ENCODE peak calls at places on chromosomes 3 and 15, in five cellular contexts. Z, C, F, D and J are unnamed samples.

GRCh38 chr3:158771577-158771976 is 30.3 kb upstream of the MFSD1 start:
- DNase-seq in Z (no peak), C (no peak), F (no peak), D (no peak), J (no peak)

GRCh38 chr3:140007946-140008692 is 73.1 kb downstream of the CLSTN2 start:
- DNase-seq in Z (no peak), C (no peak), F (no peak), D (no peak), J (no peak)

GRCh38 chr3:98185180-98185579 is 18.7 kb downstream of the OR5H15 start:
- DNase-seq in Z (no peak), C (no peak), F (no peak), D (peak; percentile 7), J (no peak)

GRCh38 chr3:120791958-120792357 is 49.4 kb downstream of the GTF2E1 start:
- DNase-seq in Z (no peak), C (no peak), F (peak; percentile 60), D (peak; percentile 2), J (no peak)

GRCh38 chr3:74539879-74540278 is 74.6 kb downstream of the CNTN3 start:
- DNase-seq in Z (no peak), C (no peak), F (no peak), D (no peak), J (no peak)

GRCh38 chr3:138049157-138049919 is 39.4 kb downstream of the CLDN18 start:
- DNase-seq in Z (no peak), C (no peak), F (peak; percentile 43), D (no peak), J (no peak)

GRCh38 chr3:137165117-137165806 is 207.5 kb downstream of the IL20RB start:
- DNase-seq in Z (no peak), C (no peak), F (peak; percentile 78), D (no peak), J (no peak)

GRCh38 chr3:157318639-157319288 is 117.9 kb upstream of the PTX3 start:
- DNase-seq in Z (no peak), C (no peak), F (no peak), D (no peak), J (no peak)

GRCh38 chr3:111811811-111812210 is 47.3 kb upstream of the PHLDB2 start:
- DNase-seq in Z (no peak), C (no peak), F (no peak), D (no peak), J (no peak)

GRCh38 chr3:100238599-100238998 is 22.2 kb upstream of the TBC1D23 start:
- DNase-seq in Z (no peak), C (no peak), F (no peak), D (no peak), J (no peak)

GRCh38 chr3:129506272-129506742 is 22.1 kb upstream of the RHO start:
- DNase-seq in Z (no peak), C (no peak), F (no peak), D (no peak), J (no peak)

GRCh38 chr15:29554531-29554930 is 267.7 kb downstream of the TJP1 start:
- DNase-seq in Z (no peak), C (no peak), F (no peak), D (no peak), J (no peak)

GRCh38 chr15:45326776-45327175 is 51.6 kb downstream of the GATM start:
- DNase-seq in Z (no peak), C (no peak), F (no peak), D (no peak), J (peak; percentile 74)

GRCh38 chr15:74955017-74955416 is 1.6 kb downstream of the RPP25 start:
- DNase-seq in Z (no peak), C (no peak), F (no peak), D (no peak), J (no peak)

GRCh38 chr3:152260026-152260425 is 8.7 kb upstream of the MBNL1 start:
- DNase-seq in Z (no peak), C (no peak), F (no peak), D (no peak), J (no peak)

GRCh38 chr3:191350389-191351090 is 20.2 kb upstream of the UTS2B start:
- DNase-seq in Z (no peak), C (no peak), F (peak; percentile 35), D (no peak), J (no peak)

GRCh38 chr3:160450846-160451245 is 1.3 kb upstream of the TRIM59 start:
- DNase-seq in Z (no peak), C (no peak), F (no peak), D (peak; percentile 32), J (no peak)

GRCh38 chr3:20230954-20231353 is 44.9 kb upstream of the SGO1 start:
- DNase-seq in Z (no peak), C (no peak), F (no peak), D (no peak), J (no peak)

GRCh38 chr3:46873521-46873920 is 4.0 kb upstream of the PTH1R start:
- DNase-seq in Z (no peak), C (no peak), F (no peak), D (no peak), J (no peak)

GRCh38 chr15:34783986-34784385 is 11.4 kb downstream of the ACTC1 start:
- DNase-seq in Z (no peak), C (no peak), F (no peak), D (no peak), J (no peak)

GRCh38 chr3:48600711-48601621 is 5.8 kb upstream of the COL7A1 start:
- DNase-seq in Z (no peak), C (no peak), F (no peak), D (no peak), J (no peak)

GRCh38 chr15:55403531-55403930 is 4.6 kb downstream of the CCPG1 start:
- DNase-seq in Z (no peak), C (peak; percentile 61), F (peak; percentile 39), D (no peak), J (no peak)

GRCh38 chr3:19946291-19946831 is 536 bp upstream of the RAB5A start:
- DNase-seq in Z (no peak), C (no peak), F (no peak), D (no peak), J (no peak)

GRCh38 chr15:51750942-51751686 is at the start of gene TMOD2:
- DNase-seq in Z (peak; percentile 81), C (no peak), F (peak; percentile 48), D (peak; percentile 87), J (no peak)

GRCh38 chr15:74956648-74957300 is at the start of gene RPP25:
- DNase-seq in Z (peak; percentile 93), C (peak; percentile 80), F (peak; percentile 36), D (peak; percentile 95), J (peak; percentile 94)

GRCh38 chr3:50436063-50436674 is 67.3 kb downstream of the CACNA2D2 start:
- DNase-seq in Z (peak; percentile 90), C (peak; percentile 62), F (peak; percentile 27), D (peak; percentile 96), J (peak; percentile 87)

GRCh38 chr3:50405249-50405648 is 45.9 kb upstream of the TMEM115 start:
- DNase-seq in Z (no peak), C (peak; percentile 34), F (peak; percentile 13), D (peak; percentile 91), J (no peak)

GRCh38 chr15:31293655-31294054 is 33.0 kb upstream of the KLF13 start:
- DNase-seq in Z (no peak), C (no peak), F (no peak), D (no peak), J (no peak)

GRCh38 chr3:194206375-194206774 is 70.4 kb downstream of the HES1 start:
- DNase-seq in Z (no peak), C (no peak), F (no peak), D (no peak), J (peak; percentile 38)

GRCh38 chr3:20060924-20061323 is 20.7 kb downstream of the KAT2B start:
- DNase-seq in Z (no peak), C (no peak), F (peak; percentile 86), D (no peak), J (no peak)

GRCh38 chr3:31917303-31917903 is 63.7 kb downstream of the OSBPL10 start:
- DNase-seq in Z (no peak), C (peak; percentile 91), F (no peak), D (no peak), J (no peak)
- H3K4me3 ChIP-seq in Z (no peak overlapping the region), C (peak overlapping the region; percentile 64), F (no peak overlapping the region), D (no peak overlapping the region), J (no peak overlapping the region)

DNA sequence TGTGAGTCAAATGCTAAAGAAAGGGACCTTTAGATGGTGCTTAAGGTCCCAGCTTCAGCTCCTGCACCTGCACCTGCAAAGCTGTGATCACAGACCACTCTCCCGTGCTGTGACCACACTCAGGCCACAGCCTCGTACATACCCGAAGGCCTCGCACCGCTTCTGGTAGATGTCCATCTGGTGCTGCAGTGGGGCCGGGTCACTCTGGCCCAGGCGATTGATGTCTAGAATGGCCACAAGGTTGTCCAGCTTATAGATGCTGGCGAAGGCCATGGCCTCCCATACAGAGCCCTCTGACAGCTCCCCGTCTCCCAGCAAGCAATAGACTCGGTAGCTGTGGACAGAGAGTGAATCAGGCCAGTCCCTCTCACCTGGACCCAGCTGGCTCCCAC is 21.0 kb downstream of the TKT start:
- DNase-seq in Z (no peak), C (no peak), F (no peak), D (peak; percentile 36), J (no peak)
- H3K36me3 ChIP-seq in Z (peaks cover 12% of the 10 kb centered on the region), C (peaks cover 95% of the 10 kb centered on the region), F (peaks cover 69% of the 10 kb centered on the region), D (peaks cover 91% of the 10 kb centered on the region), J (peaks cover 96% of the 10 kb centered on the region)

DNA sequence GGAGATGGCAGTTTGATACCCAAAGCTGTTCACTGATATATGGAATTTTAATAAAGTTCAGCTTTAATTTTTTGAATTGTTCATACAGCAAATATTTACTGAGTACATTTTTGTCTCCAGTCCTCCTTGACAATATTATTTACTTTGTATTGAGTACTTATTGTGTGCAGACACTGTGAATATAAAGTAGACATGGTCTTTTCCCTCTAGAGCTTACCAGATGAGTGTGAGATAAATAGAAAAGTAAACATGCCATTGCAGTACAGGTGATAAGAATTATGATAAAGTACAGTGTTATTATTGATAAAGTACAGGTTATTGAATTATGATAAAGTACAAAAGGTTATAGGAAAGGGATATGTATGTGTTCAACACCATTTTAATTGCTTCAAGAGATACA is 2.1 kb downstream of the UBA5 start:
- DNase-seq in Z (no peak), C (no peak), F (no peak), D (no peak), J (no peak)
- H3K4me3 ChIP-seq in Z (no peak overlapping the region), C (peak overlapping the region; percentile 78), F (no peak overlapping the region), D (no peak overlapping the region), J (peak overlapping the region; percentile 82)

DNA sequence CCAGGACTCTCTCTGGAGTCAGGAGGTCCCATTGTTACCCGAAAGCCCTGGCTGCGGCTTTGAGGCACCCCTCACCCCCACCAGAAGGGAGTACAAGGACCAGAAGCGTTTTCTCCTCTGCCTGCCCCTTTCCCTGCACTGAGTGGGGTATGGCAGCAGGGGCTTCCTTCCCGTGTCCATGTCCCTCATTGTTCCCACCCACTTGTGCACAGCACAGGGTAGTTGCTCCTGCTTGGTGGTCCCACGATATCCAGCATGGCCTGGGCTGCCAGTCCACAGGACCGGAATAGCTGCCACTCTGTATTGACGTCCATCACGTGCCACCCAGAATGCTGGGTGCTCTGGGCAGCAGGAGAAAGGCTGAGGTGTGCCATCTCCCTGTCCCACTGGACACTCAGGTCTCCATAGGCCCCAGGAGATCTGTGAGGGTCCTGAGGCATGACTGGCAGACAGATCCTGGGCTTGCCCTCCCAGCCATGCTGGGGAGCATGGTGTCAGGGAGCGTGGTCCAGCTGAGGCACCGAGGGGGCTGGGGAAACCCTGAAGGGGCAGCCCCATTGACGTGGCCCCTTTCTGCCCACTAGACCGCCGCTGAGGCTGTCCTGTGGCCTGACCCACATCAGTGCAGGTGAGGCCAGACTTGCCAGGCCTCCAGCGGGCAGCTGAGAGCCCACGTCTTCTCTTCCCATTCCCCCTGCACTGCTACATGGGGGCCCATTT is 45.3 kb upstream of the SEC22A start:
- DNase-seq in Z (no peak), C (no peak), F (no peak), D (no peak), J (no peak)
- H3K36me3 ChIP-seq in Z (peaks cover 8% of the 10 kb centered on the region), C (no peaks in the 10 kb centered on the region), F (peaks cover 29% of the 10 kb centered on the region), D (peaks cover 22% of the 10 kb centered on the region), J (peaks cover 37% of the 10 kb centered on the region)

GRCh38 chr3:185406127-185406620 is 43.2 kb downstream of the MAP3K13 start:
- DNase-seq in Z (no peak), C (no peak), F (no peak), D (no peak), J (peak; percentile 96)
- H3K4me3 ChIP-seq in Z (no peak overlapping the region), C (no peak overlapping the region), F (no peak overlapping the region), D (no peak overlapping the region), J (no peak overlapping the region)